ENCODE peak calls at places on chromosomes 6 and 20, in seven cellular contexts. S is body of pancreas, F is NB4, X is AG04449, Z is lung, H is PC-9, E is spleen. Y is an unnamed sample.
A peak's percentile ranks its signal among the peaks of the same experiment; 100 is the strongest.

GRCh38 chr6:28658475-28659249 is 133.0 kb downstream of the GPX5 start:
- DNase-seq in H (no peak), S (no peak), E (no peak), Z (no peak), F (no peak), X (no peak), Y (no peak)

GRCh38 chr20:21702553-21703467 is 2.7 kb upstream of the PAX1 start:
- DNase-seq in F (peak; percentile 59), S (peak; percentile 50), H (peak; percentile 21), Z (peak; percentile 51), X (no peak), E (peak; percentile 66), Y (peak; percentile 1)

GRCh38 chr20:46701556-46701955 is 7.9 kb upstream of the SLC2A10 start:
- DNase-seq in S (no peak), F (no peak), X (no peak), H (no peak), Z (no peak), E (no peak), Y (no peak)

GRCh38 chr6:106508836-106509235 is 120.5 kb downstream of the RTN4IP1 start:
- DNase-seq in H (no peak), E (no peak), X (no peak), S (no peak), Z (no peak), F (no peak), Y (no peak)

GRCh38 chr20:1300083-1300840 is 28.7 kb downstream of the SDCBP2 start:
- DNase-seq in F (no peak), Z (no peak), S (no peak), H (no peak), X (no peak), E (peak; percentile 48), Y (no peak)

GRCh38 chr6:137806914-137807682 is 60.0 kb upstream of the TNFAIP3 start:
- DNase-seq in F (peak; percentile 35), X (no peak), H (no peak), S (no peak), E (no peak), Z (no peak), Y (no peak)

GRCh38 chr6:10268661-10269060 is 146.2 kb downstream of the TFAP2A start:
- DNase-seq in Z (no peak), X (no peak), S (no peak), E (no peak), H (no peak), F (no peak), Y (no peak)

GRCh38 chr6:15421945-15422733 is 176.3 kb downstream of the JARID2 start:
- DNase-seq in H (no peak), Z (no peak), S (no peak), E (no peak), F (peak; percentile 33), X (no peak), Y (no peak)

GRCh38 chr6:136069119-136069518 is 181.0 kb downstream of the MTFR2 start:
- DNase-seq in E (no peak), Z (no peak), H (no peak), X (peak; percentile 49), F (no peak), S (no peak), Y (no peak)

GRCh38 chr6:98039443-98039842 is 756.4 kb upstream of the MMS22L start:
- DNase-seq in H (no peak), F (no peak), S (no peak), X (no peak), E (no peak), Z (no peak), Y (no peak)

GRCh38 chr6:98041072-98041471 is 758.1 kb upstream of the MMS22L start:
- DNase-seq in H (no peak), F (no peak), X (no peak), Z (no peak), E (no peak), S (no peak), Y (no peak)

GRCh38 chr6:98041921-98042320 is 758.9 kb upstream of the MMS22L start:
- DNase-seq in E (no peak), F (no peak), S (no peak), H (no peak), Z (no peak), X (no peak), Y (no peak)

GRCh38 chr6:98037571-98037970 is 754.6 kb upstream of the MMS22L start:
- DNase-seq in E (no peak), H (no peak), F (no peak), X (no peak), S (no peak), Z (no peak), Y (no peak)

DNA sequence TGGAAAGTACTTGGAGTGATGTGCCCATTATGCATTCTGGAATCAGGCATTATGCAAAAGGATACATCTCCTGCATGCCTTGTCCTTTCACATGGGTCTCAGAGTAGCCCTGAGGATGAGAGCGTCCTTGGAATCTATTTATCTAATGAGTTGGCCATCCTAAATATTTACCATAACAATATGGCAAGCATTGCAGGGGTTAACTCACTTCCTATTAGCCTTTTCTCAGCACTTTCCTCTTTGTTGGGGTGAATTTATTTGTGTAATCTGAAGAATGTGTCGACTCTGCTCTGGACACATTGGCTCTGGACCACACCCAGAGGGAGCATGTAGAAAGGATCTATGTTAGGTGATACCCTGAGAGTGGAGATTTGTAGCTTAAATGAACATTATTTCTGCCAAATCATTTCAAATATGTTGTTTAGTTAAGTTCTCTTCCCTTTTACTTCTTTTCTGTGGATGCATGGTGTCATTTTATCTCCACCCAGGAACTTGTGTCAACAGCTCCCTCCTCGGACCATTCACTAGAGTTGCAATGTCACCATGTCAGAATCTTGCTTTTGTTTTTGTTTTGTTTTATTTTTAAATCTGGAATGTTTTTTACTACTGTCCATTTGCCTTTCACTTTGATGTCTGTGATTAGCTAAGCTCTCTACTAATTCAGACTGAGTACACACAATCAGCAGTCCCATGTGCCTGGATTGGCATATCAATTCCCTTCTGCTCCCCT is 757.0 kb upstream of the MMS22L start:
- DNase-seq in S (no peak), X (no peak), E (no peak), H (peak; percentile 6), Z (no peak), F (peak; percentile 11), Y (no peak)
- TF ChIP-seq CTCF in S (no peak), X (no peak), E (no peak), H (peak; percentile 49), Z (no peak), F (no peak), Y (no peak)

GRCh38 chr6:53796791-53797190 is 2.0 kb downstream of the LRRC1 start:
- DNase-seq in X (no peak), E (no peak), F (no peak), Z (no peak), S (no peak), H (no peak), Y (no peak)
- H3K4me3 ChIP-seq in X (no peak overlapping the region), E (no peak overlapping the region), F (no peak overlapping the region), Z (no peak overlapping the region), S (no peak overlapping the region), H (peak overlapping the region; percentile 86), Y (no peak overlapping the region)

GRCh38 chr20:57225197-57225733 is 41.2 kb downstream of the BMP7 start:
- DNase-seq in H (no peak), Z (no peak), X (no peak), S (no peak), E (no peak), F (peak; percentile 15), Y (no peak)

GRCh38 chr20:57222631-57222950 is 43.9 kb downstream of the BMP7 start:
- DNase-seq in H (no peak), F (no peak), S (no peak), X (no peak), Z (no peak), E (no peak), Y (no peak)

GRCh38 chr20:57223648-57224489 is 42.6 kb downstream of the BMP7 start:
- DNase-seq in F (peak; percentile 23), E (no peak), S (no peak), Z (no peak), X (no peak), H (no peak), Y (no peak)

GRCh38 chr20:57225830-57226229 is 40.6 kb downstream of the BMP7 start:
- DNase-seq in E (no peak), S (no peak), X (no peak), Z (no peak), H (no peak), F (no peak), Y (no peak)

GRCh38 chr20:57224641-57225138 is 41.8 kb downstream of the BMP7 start:
- DNase-seq in Z (no peak), H (no peak), F (no peak), E (no peak), S (no peak), X (no peak), Y (no peak)
- TF ChIP-seq CTCF in Z (no peak), H (no peak), F (no peak), E (no peak), S (no peak), X (no peak), Y (no peak)

DNA sequence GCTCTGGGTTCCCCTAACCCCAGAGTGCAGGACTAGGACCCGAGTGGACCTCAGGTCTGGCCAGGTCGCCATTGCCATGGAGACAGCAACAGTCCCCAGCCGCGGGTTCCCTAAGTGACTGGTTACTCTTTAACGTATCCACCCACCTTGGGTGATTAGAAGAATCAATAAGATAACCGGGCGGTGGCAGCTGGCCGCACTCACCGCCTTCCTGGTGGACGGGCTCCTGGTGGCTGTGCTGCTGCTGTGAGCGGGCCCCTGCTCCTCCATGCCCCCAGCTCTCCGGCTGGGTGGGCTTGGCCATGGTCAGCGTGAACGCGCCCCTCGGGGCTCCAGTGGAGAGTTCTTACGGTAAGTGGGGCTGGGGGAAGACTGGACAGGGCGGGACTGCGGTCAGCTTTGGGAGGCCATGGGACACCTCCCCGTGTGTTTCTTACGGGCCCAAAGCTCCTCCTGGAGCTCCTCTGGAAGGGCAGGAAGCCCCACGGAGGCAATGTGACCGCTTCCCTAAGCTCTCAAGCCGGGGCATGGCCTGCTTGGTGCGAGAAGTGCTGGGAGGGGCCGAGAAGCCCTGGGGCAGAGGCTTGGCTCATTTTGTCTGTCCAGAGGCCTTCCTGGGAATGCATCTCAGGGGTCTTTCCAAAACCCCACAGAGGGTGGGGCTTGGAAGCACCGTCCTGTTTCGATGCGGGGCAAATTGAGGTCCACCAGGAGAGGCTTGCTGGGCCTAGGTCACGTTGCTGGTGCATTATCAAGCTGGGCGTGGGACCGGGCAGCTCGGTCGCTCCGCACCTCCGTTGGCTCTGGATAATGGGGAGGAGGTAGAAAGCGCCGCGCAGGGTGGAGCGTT is at the start of gene HNF4A:
- DNase-seq in E (no peak), X (no peak), Z (no peak), H (no peak), S (peak; percentile 84), F (no peak), Y (no peak)
- H3K4me3 ChIP-seq in E (no peak within 1 kb of the TSS), X (no peak within 1 kb of the TSS), Z (no peak within 1 kb of the TSS), H (no peak within 1 kb of the TSS), S (peak within 1 kb of the TSS; percentile 59), F (no peak within 1 kb of the TSS), Y (no peak within 1 kb of the TSS)

Y was measured in AG09309.